ENCODE peak calls at places on chromosomes 1 and 21, in five cellular contexts. W is ovary, I is transverse colon, X is mammary epithelial cell, K is brain microvascular endothelial cell. Q is an unnamed sample.

GRCh38 chr1:24544239-24544638 is 11.6 kb upstream of the NCMAP start:
- DNase-seq in W (no peak), I (no peak), X (peak; percentile 48), K (no peak), Q (no peak)

GRCh38 chr1:157833155-157833554 is 8.5 kb downstream of the CD5L start:
- DNase-seq in W (no peak), I (no peak), X (no peak), K (no peak), Q (no peak)

GRCh38 chr1:86104606-86105532 is 51.7 kb downstream of the COL24A1 start:
- DNase-seq in W (no peak), I (peak; percentile 14), X (no peak), K (no peak), Q (no peak)

GRCh38 chr21:34198232-34199120 is 125.1 kb downstream of the MRPS6 start:
- DNase-seq in W (no peak), I (no peak), X (no peak), K (no peak), Q (no peak)

GRCh38 chr1:155007253-155007828 is 4.7 kb downstream of the ZBTB7B start:
- DNase-seq in W (no peak), I (peak; percentile 91), X (no peak), K (no peak), Q (no peak)

GRCh38 chr1:205616563-205617293 is 15.1 kb downstream of the ELK4 start:
- DNase-seq in W (no peak), I (peak; percentile 17), X (peak; percentile 84), K (no peak), Q (no peak)

GRCh38 chr21:43333301-43334062 is 93.4 kb downstream of the SIK1 start:
- DNase-seq in W (peak; percentile 74), I (no peak), X (peak; percentile 81), K (peak; percentile 93), Q (peak; percentile 94)

GRCh38 chr1:222054416-222054815 is 312.5 kb upstream of the DUSP10 start:
- DNase-seq in W (no peak), I (no peak), X (no peak), K (no peak), Q (no peak)

GRCh38 chr1:229980009-229980408 is 87.0 kb upstream of the GALNT2 start:
- DNase-seq in W (no peak), I (no peak), X (peak; percentile 90), K (no peak), Q (peak; percentile 4)

GRCh38 chr21:42653492-42654061 is at the start of gene PDE9A:
- DNase-seq in W (peak; percentile 62), I (peak; percentile 55), X (no peak), K (no peak), Q (no peak)

GRCh38 chr1:63087966-63088365 is 234.4 kb upstream of the FOXD3 start:
- DNase-seq in W (no peak), I (no peak), X (no peak), K (peak; percentile 37), Q (no peak)

GRCh38 chr1:54459140-54459539 is 52.9 kb upstream of the SSBP3 start:
- DNase-seq in W (peak; percentile 3), I (no peak), X (no peak), K (no peak), Q (no peak)

GRCh38 chr1:42940851-42941639 is 17.6 kb downstream of the SLC2A1 start:
- DNase-seq in W (no peak), I (no peak), X (peak; percentile 95), K (peak; percentile 98), Q (peak; percentile 99)

GRCh38 chr1:165073402-165074007 is 283.0 kb downstream of the LMX1A start:
- DNase-seq in W (no peak), I (no peak), X (peak; percentile 35), K (peak; percentile 39), Q (peak; percentile 58)

GRCh38 chr1:101044749-101045148 is 19.2 kb upstream of the DPH5 start:
- DNase-seq in W (no peak), I (no peak), X (peak; percentile 14), K (no peak), Q (no peak)

GRCh38 chr1:59354754-59355337 is 58.0 kb downstream of the FGGY start:
- DNase-seq in W (peak; percentile 54), I (no peak), X (peak; percentile 35), K (no peak), Q (no peak)

GRCh38 chr21:37460196-37460595 is 93.6 kb downstream of the DYRK1A start:
- DNase-seq in W (no peak), I (no peak), X (no peak), K (no peak), Q (no peak)

GRCh38 chr21:28152729-28153128 is 839.9 kb downstream of the LTN1 start:
- DNase-seq in W (no peak), I (no peak), X (no peak), K (no peak), Q (no peak)

GRCh38 chr1:155979525-155980343 is 1.4 kb upstream of the ARHGEF2 start:
- DNase-seq in W (no peak), I (peak; percentile 50), X (peak; percentile 14), K (no peak), Q (peak; percentile 56)

GRCh38 chr1:239262538-239262937 is 123.8 kb upstream of the CHRM3 start:
- DNase-seq in W (no peak), I (no peak), X (no peak), K (no peak), Q (no peak)

GRCh38 chr1:58929667-58930325 is 145.9 kb upstream of the JUN start:
- DNase-seq in W (no peak), I (peak; percentile 86), X (peak; percentile 59), K (no peak), Q (no peak)

GRCh38 chr1:234214911-234215892 is 158.1 kb upstream of the COA6 start:
- DNase-seq in W (no peak), I (peak; percentile 13), X (peak; percentile 76), K (no peak), Q (no peak)

GRCh38 chr21:15651172-15651571 is 78.6 kb upstream of the USP25 start:
- DNase-seq in W (no peak), I (no peak), X (no peak), K (no peak), Q (no peak)

GRCh38 chr1:110916669-110917306 is 43.8 kb downstream of the CD53 start:
- DNase-seq in W (no peak), I (no peak), X (peak; percentile 81), K (peak; percentile 14), Q (peak; percentile 28)

GRCh38 chr1:214377886-214378285 is 96.9 kb downstream of the SMYD2 start:
- DNase-seq in W (no peak), I (no peak), X (peak; percentile 26), K (peak; percentile 66), Q (peak; percentile 93)

GRCh38 chr1:5108740-5109139 is 454.3 kb downstream of the AJAP1 start:
- DNase-seq in W (no peak), I (no peak), X (no peak), K (no peak), Q (no peak)

GRCh38 chr1:41365772-41366427 is 4.7 kb downstream of the FOXO6 start:
- DNase-seq in W (no peak), I (no peak), X (no peak), K (no peak), Q (no peak)

GRCh38 chr1:40936878-40937484 is 42.5 kb upstream of the CTPS1 start:
- DNase-seq in W (no peak), I (no peak), X (no peak), K (peak; percentile 22), Q (peak; percentile 48)

GRCh38 chr21:23725576-23725975 is 1881.7 kb downstream of the MRPL39 start:
- DNase-seq in W (no peak), I (no peak), X (no peak), K (no peak), Q (no peak)

GRCh38 chr1:203048086-203048485 is 21.8 kb downstream of the PPFIA4 start:
- DNase-seq in W (no peak), I (no peak), X (no peak), K (no peak), Q (no peak)

GRCh38 chr1:53366901-53367502 is 39.1 kb upstream of the LRP8 start:
- DNase-seq in W (peak; percentile 10), I (no peak), X (no peak), K (no peak), Q (no peak)

GRCh38 chr1:187999973-188000372 is 1171.2 kb downstream of the PLA2G4A start:
- DNase-seq in W (no peak), I (no peak), X (no peak), K (no peak), Q (no peak)

GRCh38 chr1:238681021-238681420 is 705.3 kb upstream of the CHRM3 start:
- DNase-seq in W (no peak), I (no peak), X (peak; percentile 75), K (peak; percentile 67), Q (peak; percentile 6)

GRCh38 chr1:226424228-226425003 is 16.5 kb upstream of the PARP1 start:
- DNase-seq in W (no peak), I (no peak), X (peak; percentile 39), K (no peak), Q (peak; percentile 11)

DNA sequence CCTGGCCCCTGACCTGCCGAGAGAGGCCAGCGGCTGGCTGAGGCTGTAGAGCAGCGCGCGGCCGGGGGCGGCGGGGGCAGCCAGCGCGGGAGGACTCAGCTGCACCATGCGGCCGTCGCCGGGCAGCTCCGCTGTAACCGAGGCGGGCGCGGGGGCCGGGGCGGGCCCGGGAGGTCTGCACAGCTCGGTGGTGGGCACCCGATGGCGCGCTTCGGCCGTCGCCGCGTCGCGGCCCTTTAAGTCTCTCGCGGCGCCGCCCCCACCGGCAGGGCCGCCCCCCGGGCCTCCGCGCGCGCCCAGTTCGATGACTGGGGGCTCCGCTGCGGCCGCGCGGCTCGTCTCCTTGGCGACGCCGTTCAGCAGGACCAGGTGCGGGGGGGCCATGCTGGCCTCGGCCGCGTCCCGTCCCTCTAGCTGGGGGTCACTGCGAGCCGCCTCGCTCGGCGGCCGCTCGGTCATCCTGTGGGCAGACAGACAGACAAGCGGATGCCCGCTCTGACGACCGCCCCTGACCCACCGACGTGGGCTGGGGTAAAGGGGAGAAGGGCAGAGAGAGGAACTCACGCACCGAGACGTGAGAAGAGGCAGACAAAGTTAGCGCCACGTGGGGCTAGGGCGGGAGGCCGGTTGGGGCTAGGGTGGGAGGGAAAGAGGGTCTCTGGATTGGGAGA is 6.5 kb downstream of the TAL1 start:
- DNase-seq in W (no peak), I (no peak), X (no peak), K (no peak), Q (no peak)
- TF ChIP-seq CTCF in W (no peak), I (no peak), X (no peak), K (no peak), Q (no peak)

GRCh38 chr1:209585672-209586071 is 2.2 kb downstream of the CAMK1G start:
- DNase-seq in W (peak; percentile 75), I (peak; percentile 45), X (no peak), K (no peak), Q (peak; percentile 47)
- H3K4me3 ChIP-seq in W (no peak overlapping the region), I (peak overlapping the region; percentile 3), X (no peak overlapping the region), K (no peak overlapping the region), Q (peak overlapping the region; percentile 1)

GRCh38 chr21:45522381-45522780 is 19.9 kb downstream of the SLC19A1 start:
- DNase-seq in W (no peak), I (peak; percentile 4), X (no peak), K (no peak), Q (no peak)
- TF ChIP-seq CTCF in W (no peak), I (no peak), X (no peak), K (no peak), Q (no peak)

DNA sequence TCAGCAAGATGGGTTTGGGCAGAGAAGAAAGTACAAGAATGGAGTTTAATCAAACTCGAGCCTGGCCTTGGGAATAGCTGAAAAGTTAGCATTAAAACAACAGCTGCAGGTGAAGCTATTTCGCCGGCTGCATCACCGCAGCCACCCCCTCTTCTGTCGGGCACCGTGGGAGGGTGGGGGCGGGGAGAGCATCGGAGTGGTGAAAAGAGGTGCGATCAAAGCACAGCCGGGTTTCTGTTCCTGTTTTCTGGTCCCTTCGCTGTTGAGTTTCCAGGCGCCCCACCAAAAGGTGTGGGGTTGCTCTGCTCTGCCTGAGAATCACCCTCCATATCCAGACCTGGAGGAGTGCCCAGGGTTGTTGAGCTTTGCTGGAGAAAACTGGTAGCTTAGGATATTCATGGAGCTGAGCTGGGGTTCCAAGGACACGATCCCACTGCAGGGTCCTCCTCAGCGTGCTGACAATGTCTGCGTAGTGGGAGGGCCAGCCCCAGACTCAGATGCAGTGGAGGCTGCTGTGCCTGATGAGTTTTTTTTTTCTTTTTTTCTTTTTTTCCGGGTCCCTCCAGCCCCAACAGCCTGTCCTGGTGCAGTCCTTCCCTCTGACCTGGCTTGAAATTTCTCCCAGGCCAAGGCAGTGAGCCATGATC is 127.5 kb upstream of the C1orf174 start:
- DNase-seq in W (no peak), I (peak; percentile 25), X (no peak), K (no peak), Q (no peak)
- H3K4me3 ChIP-seq in W (no peak overlapping the region), I (no peak overlapping the region), X (no peak overlapping the region), K (no peak overlapping the region), Q (no peak overlapping the region)

Q was measured in AG10803.